ENCODE peak calls at places on chromosomes 2 and 18, in six cellular contexts. U, D, Z, T, N and B are unnamed samples.

GRCh38 chr2:113784823-113785744 is 28.6 kb upstream of the SLC35F5 start:
- DNase-seq in N (no peak), D (no peak), Z (no peak), T (no peak), U (no peak), B (no peak)

GRCh38 chr2:21270658-21271057 is 146.9 kb downstream of the TDRD15 start:
- DNase-seq in U (no peak), Z (no peak), N (peak; percentile 63), T (peak; percentile 58), D (peak; percentile 60), B (peak; percentile 27)

GRCh38 chr2:39568116-39568515 is 97.6 kb upstream of the TMEM178A start:
- DNase-seq in D (no peak), U (no peak), T (no peak), Z (no peak), N (no peak), B (no peak)

GRCh38 chr2:170576296-170576695 is 138.8 kb upstream of the SP5 start:
- DNase-seq in Z (no peak), N (no peak), U (no peak), T (no peak), D (no peak), B (no peak)

GRCh38 chr18:49565656-49566055 is 3.8 kb downstream of the LIPG start:
- DNase-seq in D (no peak), Z (no peak), U (peak; percentile 69), T (no peak), N (peak; percentile 80), B (peak; percentile 36)

GRCh38 chr2:240601831-240602160 is 15.3 kb downstream of the CAPN10 start:
- DNase-seq in D (peak; percentile 36), N (peak; percentile 37), Z (peak; percentile 27), U (no peak), T (peak; percentile 6), B (peak; percentile 22)

GRCh38 chr2:190352668-190353536 is 9.5 kb downstream of the INPP1 start:
- DNase-seq in U (peak; percentile 56), Z (no peak), D (no peak), T (no peak), N (peak; percentile 88), B (no peak)

GRCh38 chr2:99880148-99880983 is 262.0 kb downstream of the AFF3 start:
- DNase-seq in D (no peak), N (no peak), U (peak; percentile 96), Z (no peak), T (no peak), B (no peak)

GRCh38 chr2:102661846-102662245 is 42.5 kb downstream of the SLC9A2 start:
- DNase-seq in D (no peak), U (no peak), T (no peak), N (no peak), Z (no peak), B (no peak)

GRCh38 chr2:106107509-106108131 is 86.5 kb downstream of the UXS1 start:
- DNase-seq in D (peak; percentile 69), T (no peak), N (no peak), Z (no peak), U (peak; percentile 56), B (no peak)

GRCh38 chr2:109238580-109238979 is 109.6 kb downstream of the SH3RF3 start:
- DNase-seq in D (peak; percentile 85), N (peak; percentile 71), Z (peak; percentile 89), T (no peak), U (peak; percentile 69), B (peak; percentile 81)

GRCh38 chr2:39913648-39914456 is 134.8 kb upstream of the THUMPD2 start:
- DNase-seq in U (peak; percentile 73), Z (no peak), D (no peak), T (no peak), N (no peak), B (peak; percentile 24)

GRCh38 chr2:63882395-63883130 is 40.9 kb downstream of the UGP2 start:
- DNase-seq in N (no peak), Z (no peak), U (no peak), D (no peak), T (no peak), B (no peak)

GRCh38 chr18:77106331-77106730 is 26.3 kb downstream of the MBP start:
- DNase-seq in N (no peak), Z (no peak), T (no peak), U (no peak), D (peak; percentile 48), B (no peak)

GRCh38 chr2:3785890-3786273 is 82.5 kb downstream of the DCDC2C start:
- DNase-seq in D (no peak), T (no peak), U (no peak), Z (no peak), N (no peak), B (no peak)

GRCh38 chr2:9737053-9737875 is 106.0 kb upstream of the TAF1B start:
- DNase-seq in D (no peak), Z (no peak), U (no peak), N (no peak), T (no peak), B (no peak)

GRCh38 chr2:183536714-183537113 is 412.5 kb downstream of the NUP35 start:
- DNase-seq in D (no peak), N (no peak), T (no peak), Z (no peak), U (no peak), B (no peak)

GRCh38 chr2:80548469-80548868 is 243.9 kb upstream of the LRRTM1 start:
- DNase-seq in D (no peak), U (no peak), T (no peak), N (no peak), Z (no peak), B (no peak)

GRCh38 chr2:159658887-159659437 is 42.6 kb upstream of the BAZ2B start:
- DNase-seq in U (peak; percentile 65), D (peak; percentile 59), N (no peak), Z (no peak), T (no peak), B (no peak)

GRCh38 chr18:62637807-62638687 is 77.3 kb upstream of the PHLPP1 start:
- DNase-seq in D (no peak), Z (no peak), T (no peak), N (peak; percentile 59), U (no peak), B (peak; percentile 75)

GRCh38 chr2:10222-10875 is 36.0 kb downstream of the FAM110C start:
- DNase-seq in D (no peak), T (no peak), N (no peak), U (peak; percentile 10), Z (no peak), B (no peak)

DNA sequence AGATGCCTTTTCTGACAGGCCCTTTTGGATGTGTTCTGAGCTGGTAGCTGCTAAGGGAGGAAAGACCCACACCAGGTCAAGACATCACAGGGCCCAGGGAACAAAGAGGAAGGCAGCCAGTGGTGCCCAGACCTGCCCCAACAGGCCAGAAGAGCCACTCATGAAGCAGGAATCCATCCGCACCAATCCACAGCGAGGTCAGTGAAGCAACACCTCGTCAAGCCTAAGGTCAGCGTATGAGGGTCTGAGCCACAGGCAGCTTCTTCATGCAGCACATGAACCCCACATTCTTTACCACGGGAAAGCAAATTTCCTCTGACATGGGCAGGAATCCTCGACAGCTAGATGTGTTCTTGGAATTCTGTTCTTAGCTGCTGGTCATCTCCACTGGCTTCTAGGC is 35.4 kb downstream of the XDH start:
- DNase-seq in Z (no peak), D (no peak), T (no peak), N (no peak), U (no peak), B (no peak)
- TF ChIP-seq CTCF in Z (no peak), D (no peak), T (no peak), N (no peak), U (no peak), B (no peak)

DNA sequence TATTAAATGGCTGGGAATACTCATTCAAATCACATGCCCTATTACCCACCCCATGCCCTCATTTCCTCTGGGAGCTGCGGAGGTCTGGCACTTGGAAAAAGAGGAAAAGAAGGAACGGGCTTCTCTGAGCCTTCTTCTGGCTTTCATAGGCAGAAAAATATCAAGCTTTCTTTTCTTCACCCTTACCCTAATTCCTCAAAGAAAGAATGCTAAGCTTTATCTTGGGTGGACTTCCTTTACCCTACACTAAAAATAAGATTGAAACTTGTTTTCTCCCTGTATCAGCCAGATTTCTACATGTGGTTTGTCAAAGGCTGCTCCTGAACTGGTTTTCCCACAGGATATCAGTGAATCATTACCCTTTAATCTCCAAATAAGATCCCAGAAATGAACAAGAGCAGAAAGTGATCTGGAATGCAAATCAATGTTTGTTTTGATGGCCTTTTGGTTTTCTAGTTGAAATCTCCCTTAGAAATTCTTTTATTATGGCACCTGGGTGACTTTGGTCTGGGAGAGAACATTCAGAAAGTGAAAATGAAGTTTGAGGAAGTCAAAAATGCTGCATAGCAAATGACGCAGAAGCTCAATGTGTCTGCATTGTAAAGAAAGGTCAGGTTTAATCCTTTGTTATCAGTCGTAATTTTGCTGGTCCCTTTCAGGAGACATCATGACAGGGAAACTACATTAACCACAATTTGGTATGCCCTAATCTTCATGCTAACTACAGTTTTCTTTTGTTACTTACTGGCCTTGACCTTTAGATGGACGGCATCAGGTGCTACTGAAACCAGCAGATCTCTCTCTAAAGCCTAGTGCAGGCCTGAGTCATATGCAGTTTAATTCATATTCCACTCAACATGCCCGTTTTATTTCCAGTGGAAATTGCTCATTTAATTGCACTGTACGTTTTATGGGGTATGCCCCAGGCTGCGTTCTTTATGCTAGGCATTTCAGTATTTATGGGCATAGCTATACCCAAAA is 46.6 kb upstream of the HNRNPA3 start:
- DNase-seq in T (no peak), N (no peak), D (no peak), Z (no peak), U (peak; percentile 66), B (no peak)
- H3K4me1 ChIP-seq in T (peaks cover 8% of the 10 kb centered on the region), N (peaks cover 23% of the 10 kb centered on the region), D (peaks cover 24% of the 10 kb centered on the region), Z (peaks cover 40% of the 10 kb centered on the region), U (peaks cover 11% of the 10 kb centered on the region), B (peaks cover 24% of the 10 kb centered on the region)

GRCh38 chr2:121376851-121377250 is 91.8 kb upstream of the TFCP2L1 start:
- DNase-seq in D (no peak), U (peak; percentile 51), Z (no peak), T (no peak), N (no peak), B (no peak)
- H3K36me3 ChIP-seq in D (peaks cover 7% of the 10 kb centered on the region), U (peaks cover 5% of the 10 kb centered on the region), Z (peaks cover 87% of the 10 kb centered on the region), T (peaks cover 6% of the 10 kb centered on the region), N (peaks cover 33% of the 10 kb centered on the region), B (no peaks in the 10 kb centered on the region)

DNA sequence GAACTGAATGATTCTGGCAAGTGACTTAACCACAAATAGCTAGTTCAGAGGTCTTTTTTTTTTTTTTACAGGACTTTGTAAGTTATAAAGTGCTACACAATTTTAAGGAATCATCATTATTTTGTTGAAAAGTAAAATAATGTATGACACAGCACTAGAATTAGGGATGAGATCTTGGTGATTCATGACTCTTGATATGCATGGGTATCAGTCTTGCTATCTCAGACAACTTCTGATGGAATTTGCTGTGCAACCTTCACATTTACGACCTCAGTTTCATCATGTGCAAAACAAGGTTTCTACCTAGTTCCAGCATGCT is 18.3 kb upstream of the ROCK2 start:
- DNase-seq in Z (no peak), D (no peak), N (no peak), T (no peak), U (no peak), B (no peak)
- TF ChIP-seq CTCF in Z (no peak), D (no peak), N (no peak), T (no peak), U (no peak), B (no peak)

DNA sequence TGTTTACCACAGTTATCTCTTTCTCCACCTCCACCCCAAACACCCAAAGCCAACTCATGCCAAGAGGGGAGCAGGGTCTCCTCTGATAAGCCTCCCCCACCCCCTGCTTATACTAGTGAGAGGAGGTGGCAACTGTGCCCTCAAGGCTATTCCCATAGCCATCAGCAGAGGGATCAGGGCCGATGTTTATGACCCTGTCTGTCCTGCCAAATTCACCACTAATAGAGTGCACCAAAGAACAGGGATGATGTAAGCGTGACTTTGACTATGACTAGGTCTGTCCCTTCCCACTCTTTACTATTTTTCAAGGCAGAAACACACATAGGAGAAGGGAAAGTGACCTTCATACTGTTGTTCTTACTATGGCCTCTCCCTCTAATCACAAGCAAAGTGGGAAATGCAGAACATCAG is 74.6 kb downstream of the CLHC1 start:
- DNase-seq in N (no peak), T (no peak), U (peak; percentile 54), Z (no peak), D (no peak), B (no peak)
- H3K4me1 ChIP-seq in N (no peaks in the 10 kb centered on the region), T (peaks cover 27% of the 10 kb centered on the region), U (peaks cover 43% of the 10 kb centered on the region), Z (peaks cover 100% of the 10 kb centered on the region), D (peaks cover 20% of the 10 kb centered on the region), B (peaks cover 49% of the 10 kb centered on the region)